ENCODE peak calls at places on chromosomes 11 and 22, in five cellular contexts. E, M, N, R and D are unnamed samples.

GRCh38 chr11:59011672-59012071 is 72.4 kb downstream of the GLYATL1 start:
- DNase-seq in E (no peak), M (no peak), N (no peak), R (no peak), D (no peak)

GRCh38 chr22:12601870-12602779 is 2925.9 kb upstream of the OR11H1 start:
- DNase-seq in E (no peak), M (no peak), N (no peak), R (no peak), D (no peak)

GRCh38 chr11:12134239-12134590 is 23.8 kb downstream of the MICAL2 start:
- DNase-seq in E (no peak), M (no peak), N (no peak), R (no peak), D (no peak)

GRCh38 chr22:16912281-16912680 is 87.1 kb upstream of the XKR3 start:
- DNase-seq in E (no peak), M (no peak), N (no peak), R (no peak), D (no peak)

GRCh38 chr11:36304349-36304748 is 8.3 kb downstream of the PRR5L start:
- DNase-seq in E (no peak), M (no peak), N (peak), R (peak), D (no peak)

GRCh38 chr22:22872722-22873708 is 14.6 kb upstream of the IGLL5 start:
- DNase-seq in E (no peak), M (no peak), N (no peak), R (no peak), D (no peak)

GRCh38 chr22:38742176-38742942 is 13.4 kb downstream of the SUN2 start:
- DNase-seq in E (no peak), M (no peak), N (no peak), R (no peak), D (no peak)

GRCh38 chr11:68028802-68029475 is 1.5 kb upstream of the NDUFS8 start:
- DNase-seq in E (no peak), M (no peak), N (peak), R (no peak), D (no peak)

GRCh38 chr11:44566559-44566949 is 1.1 kb downstream of the CD82 start:
- DNase-seq in E (no peak), M (no peak), N (no peak), R (no peak), D (no peak)

GRCh38 chr11:62427630-62428233 is 8.9 kb downstream of the SCGB1A1 start:
- DNase-seq in E (no peak), M (no peak), N (peak), R (no peak), D (no peak)

GRCh38 chr22:32754413-32755041 is 47.0 kb upstream of the TIMP3 start:
- DNase-seq in E (peak), M (peak), N (peak), R (no peak), D (peak)

GRCh38 chr11:76918941-76919386 is 58.2 kb downstream of the ACER3 start:
- DNase-seq in E (no peak), M (no peak), N (peak), R (peak), D (peak)

GRCh38 chr11:57662893-57663292 is 5.0 kb upstream of the ZDHHC5 start:
- DNase-seq in E (no peak), M (no peak), N (no peak), R (no peak), D (no peak)

GRCh38 chr11:33667819-33668467 is 32.7 kb downstream of the C11orf91 start:
- DNase-seq in E (peak), M (no peak), N (no peak), R (no peak), D (no peak)

GRCh38 chr11:91981995-91982394 is 242.6 kb upstream of the FAT3 start:
- DNase-seq in E (peak), M (peak), N (peak), R (peak), D (peak)

GRCh38 chr22:17477401-17477833 is 85.9 kb upstream of the SLC25A18 start:
- DNase-seq in E (peak), M (peak), N (no peak), R (no peak), D (no peak)

GRCh38 chr11:19829109-19829790 is 116.6 kb downstream of the NAV2 start:
- DNase-seq in E (no peak), M (no peak), N (no peak), R (peak), D (peak)

GRCh38 chr11:72629266-72629665 is 45.0 kb downstream of the PDE2A start:
- DNase-seq in E (no peak), M (no peak), N (no peak), R (peak), D (no peak)

GRCh38 chr22:46684706-46685105 is 53.3 kb downstream of the CERK start:
- DNase-seq in E (no peak), M (no peak), N (no peak), R (no peak), D (no peak)

GRCh38 chr11:87892291-87892690 is 283.0 kb downstream of the RAB38 start:
- DNase-seq in E (no peak), M (no peak), N (no peak), R (no peak), D (no peak)

GRCh38 chr11:11044137-11044855 is 186.4 kb upstream of the ZBED5 start:
- DNase-seq in E (no peak), M (no peak), N (no peak), R (no peak), D (no peak)

GRCh38 chr11:113201055-113201818 is 113.1 kb upstream of the TTC12 start:
- DNase-seq in E (no peak), M (no peak), N (no peak), R (no peak), D (peak)

GRCh38 chr22:45525480-45525879 is 22.8 kb downstream of the FBLN1 start:
- DNase-seq in E (no peak), M (no peak), N (no peak), R (no peak), D (no peak)

GRCh38 chr11:95522871-95523270 is 266.7 kb downstream of the FAM76B start:
- DNase-seq in E (no peak), M (no peak), N (peak), R (no peak), D (peak)

GRCh38 chr11:76035020-76035419 is 171.3 kb downstream of the WNT11 start:
- DNase-seq in E (no peak), M (no peak), N (no peak), R (no peak), D (no peak)

GRCh38 chr22:45317551-45318167 is 7.9 kb downstream of the FAM118A start:
- DNase-seq in E (peak), M (peak), N (peak), R (peak), D (no peak)

GRCh38 chr11:123357353-123357989 is 72.6 kb upstream of the GRAMD1B start:
- DNase-seq in E (no peak), M (no peak), N (no peak), R (no peak), D (no peak)

DNA sequence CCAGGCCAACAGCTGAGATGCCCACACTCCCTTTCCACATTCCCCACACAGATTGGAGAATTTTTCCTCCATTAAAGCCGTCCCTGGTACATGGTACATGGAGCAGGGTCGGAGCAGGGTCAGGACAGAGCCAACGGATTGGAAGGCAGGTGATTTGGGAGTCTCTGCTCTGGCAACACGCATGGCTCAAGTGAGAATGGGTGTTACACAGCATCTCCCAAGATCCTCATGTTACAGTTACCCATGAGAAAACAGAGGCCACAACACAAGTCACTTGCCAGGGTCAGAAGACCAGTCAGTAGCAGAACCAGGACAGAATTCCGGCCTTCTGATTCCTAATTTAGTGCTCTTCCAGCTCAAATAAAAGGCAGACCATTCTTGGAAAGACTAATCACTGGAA is 7.7 kb upstream of the F2 start:
- DNase-seq in E (no peak), M (no peak), N (peak), R (no peak), D (no peak)
- TF ChIP-seq CTCF in E (no peak), M (no peak), N (no peak), R (no peak), D (no peak)

DNA sequence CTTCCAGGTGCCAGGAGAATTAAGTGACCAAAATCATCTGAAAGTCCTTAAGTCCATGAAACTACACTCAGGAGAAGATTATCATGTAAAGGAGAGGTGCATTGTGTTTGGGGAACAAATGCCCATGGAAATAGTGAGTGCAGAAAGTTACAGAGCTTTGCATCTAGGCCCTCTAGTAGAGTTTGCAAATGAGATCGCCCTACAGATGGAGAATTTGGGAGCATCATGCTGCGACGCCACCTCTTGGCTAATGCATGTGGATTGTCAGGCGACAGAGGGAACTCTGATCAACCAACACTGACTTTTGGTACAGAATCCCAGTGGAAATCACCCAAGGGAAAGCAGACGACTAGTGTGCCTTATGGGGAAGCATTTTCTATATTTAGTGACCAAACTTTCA is 188.7 kb downstream of the BLID start:
- DNase-seq in E (no peak), M (no peak), N (no peak), R (no peak), D (no peak)
- H3K27ac ChIP-seq in E (no peak), M (no peak), N (no peak), R (no peak), D (no peak)

GRCh38 chr11:26283852-26284421 is 48.0 kb upstream of the ANO3 start:
- DNase-seq in E (no peak), M (no peak), N (no peak), R (no peak), D (no peak)

GRCh38 chr11:26285593-26285992 is 46.3 kb upstream of the ANO3 start:
- DNase-seq in E (no peak), M (no peak), N (no peak), R (no peak), D (no peak)

GRCh38 chr11:26287067-26287518 is 44.8 kb upstream of the ANO3 start:
- DNase-seq in E (no peak), M (no peak), N (peak), R (no peak), D (peak)

DNA sequence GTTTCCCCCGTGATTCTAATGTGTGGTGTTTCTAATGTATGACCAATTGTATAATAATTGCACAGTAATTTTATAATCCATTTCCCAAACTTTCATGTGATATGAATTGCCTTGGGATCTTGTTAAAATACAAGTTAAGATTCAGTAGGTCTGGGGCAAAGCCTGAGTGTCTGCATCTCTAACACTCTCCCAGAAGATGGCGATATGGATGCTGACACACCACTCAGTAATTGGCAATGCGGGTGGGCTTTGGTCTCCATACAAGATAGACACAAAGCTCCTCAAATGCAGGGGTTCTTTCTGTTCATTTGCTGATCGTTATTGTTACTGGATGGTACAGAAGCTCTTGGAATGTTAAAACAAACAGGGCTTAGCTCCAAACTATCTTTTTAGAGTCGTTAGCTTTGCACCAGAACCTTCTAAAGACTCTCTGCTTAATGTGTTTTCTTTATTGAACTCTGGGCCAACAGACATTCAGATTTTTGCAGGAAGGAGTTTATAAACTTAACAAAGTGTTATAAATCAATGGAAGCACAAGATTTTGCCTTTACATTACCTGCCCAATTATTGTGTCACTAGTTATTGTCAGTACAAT is 45.4 kb upstream of the ANO3 start:
- DNase-seq in E (no peak), M (no peak), N (peak), R (no peak), D (peak)
- TF ChIP-seq CTCF in E (no peak), M (no peak), N (peak), R (no peak), D (peak)

DNA sequence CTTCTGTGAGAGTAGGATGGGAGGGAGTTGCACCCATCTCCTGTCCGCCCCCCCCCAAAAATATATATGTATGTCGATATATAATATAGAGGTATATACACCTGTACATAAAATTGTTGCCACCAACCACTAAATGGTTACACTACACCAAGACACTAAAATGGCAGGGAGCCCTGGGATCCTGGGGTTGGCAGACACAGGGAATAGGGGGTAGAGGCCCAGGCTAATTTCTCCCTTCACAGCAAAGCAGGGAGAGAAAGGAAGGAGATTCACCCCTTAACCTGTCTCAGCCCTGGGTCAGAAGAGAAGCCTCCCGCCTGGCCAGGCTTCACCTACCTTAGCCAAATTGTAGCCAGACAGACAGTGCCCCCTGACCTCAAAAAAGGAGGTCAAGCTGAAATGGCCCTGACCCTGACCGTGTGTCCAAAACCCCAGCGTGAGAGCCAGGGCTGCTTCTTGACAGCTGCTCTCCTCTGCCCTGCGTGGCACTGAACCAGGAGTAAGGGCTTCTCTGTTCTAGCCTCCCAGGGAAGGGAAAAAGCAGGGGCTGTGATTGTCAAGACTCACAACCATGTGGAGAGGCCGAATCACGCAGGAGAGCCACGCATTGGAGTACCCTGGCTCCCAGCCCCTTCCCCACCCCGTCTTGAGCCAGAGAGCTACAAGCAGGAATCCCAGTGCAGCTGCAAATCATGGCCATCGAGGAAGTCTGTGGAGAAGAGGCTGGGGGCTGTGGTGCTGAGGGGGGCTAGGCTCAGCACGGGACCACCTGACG is 40.5 kb downstream of the SGSM3 start:
- DNase-seq in E (no peak), M (no peak), N (no peak), R (no peak), D (no peak)
- H3K27ac ChIP-seq in E (no peak), M (no peak), N (no peak), R (no peak), D (peak)

GRCh38 chr11:114284021-114284420 is 12.2 kb upstream of the NNMT start:
- DNase-seq in E (no peak), M (peak), N (no peak), R (no peak), D (no peak)
- TF ChIP-seq CTCF in E (no peak), M (no peak), N (no peak), R (no peak), D (no peak)